ENCODE peak calls at places on chromosome 11, in eight cellular contexts. L is fibroblast of lung, G is cardiac fibroblast, T is SK-N-SH, U is PC-9, M is psoas muscle, O is bronchial epithelial cell, Z is brain microvascular endothelial cell. I is an unnamed sample.

GRCh38 chr11:1832989-1833365 is 1.8 kb upstream of the SYT8 start:
- DNase-seq in G (no peak), T (no peak), O (no peak), U (no peak), Z (no peak), M (peak), L (no peak), I (no peak)

GRCh38 chr11:72786305-72787261 is 7.3 kb downstream of the STARD10 start:
- DNase-seq in T (no peak), M (no peak), O (no peak), G (no peak), L (no peak), U (peak), Z (no peak), I (no peak)

GRCh38 chr11:71171024-71171423 is 81.4 kb downstream of the SHANK2 start:
- DNase-seq in T (no peak), O (no peak), G (no peak), L (no peak), Z (no peak), M (no peak), U (no peak), I (no peak)

GRCh38 chr11:55172734-55173415 is 89.1 kb upstream of the TRIM48 start:
- DNase-seq in G (peak), O (no peak), Z (no peak), M (no peak), L (no peak), U (no peak), T (no peak), I (no peak)

GRCh38 chr11:12291767-12292166 is 85.6 kb upstream of the PARVA start:
- DNase-seq in G (no peak), M (no peak), O (no peak), T (no peak), L (no peak), Z (no peak), U (no peak), I (no peak)

GRCh38 chr11:36156486-36157150 is 132.6 kb downstream of the COMMD9 start:
- DNase-seq in L (no peak), U (no peak), T (no peak), G (peak), Z (no peak), O (peak), M (no peak), I (no peak)

GRCh38 chr11:46293616-46294015 is 16.2 kb downstream of the CREB3L1 start:
- DNase-seq in L (peak), M (no peak), U (no peak), G (peak), O (peak), Z (peak), T (no peak), I (peak)

GRCh38 chr11:12496181-12497025 is 119.0 kb downstream of the PARVA start:
- DNase-seq in T (no peak), O (no peak), G (no peak), L (peak), M (no peak), Z (no peak), U (no peak), I (no peak)

GRCh38 chr11:13061294-13061990 is 52.3 kb downstream of the RASSF10 start:
- DNase-seq in O (no peak), L (no peak), G (peak), M (no peak), U (no peak), Z (no peak), T (no peak), I (no peak)

GRCh38 chr11:11163669-11164377 is 189.2 kb downstream of the CSNK2A3 start:
- DNase-seq in L (no peak), M (no peak), O (no peak), U (no peak), T (no peak), Z (no peak), G (no peak), I (no peak)

GRCh38 chr11:12430912-12431311 is 53.5 kb downstream of the PARVA start:
- DNase-seq in U (peak), Z (peak), T (no peak), L (peak), M (peak), O (peak), G (peak), I (peak)

GRCh38 chr11:34269031-34269430 is 88.8 kb downstream of the ABTB2 start:
- DNase-seq in L (no peak), U (no peak), O (no peak), Z (no peak), M (no peak), T (no peak), G (no peak), I (no peak)

GRCh38 chr11:83115551-83115950 is 41.4 kb upstream of the PCF11 start:
- DNase-seq in M (no peak), L (no peak), U (no peak), T (no peak), Z (peak), G (no peak), O (no peak), I (no peak)

GRCh38 chr11:93577291-93577690 is 34.1 kb upstream of the SMCO4 start:
- DNase-seq in O (peak), U (no peak), L (peak), T (no peak), G (peak), M (no peak), Z (peak), I (peak)

GRCh38 chr11:134578807-134579708 is 167.0 kb upstream of the B3GAT1 start:
- DNase-seq in U (no peak), Z (no peak), T (peak), L (no peak), M (no peak), O (no peak), G (no peak), I (no peak)

GRCh38 chr11:133230446-133230845 is 301.9 kb downstream of the OPCML start:
- DNase-seq in L (no peak), U (no peak), T (no peak), G (no peak), Z (no peak), M (no peak), O (no peak), I (no peak)

GRCh38 chr11:65571940-65572339 is 398 bp upstream of the FAM89B start:
- DNase-seq in O (peak), L (peak), Z (no peak), G (peak), U (peak), M (no peak), T (no peak), I (no peak)

GRCh38 chr11:113952588-113952987 is 22.3 kb upstream of the HTR3A start:
- DNase-seq in T (no peak), G (no peak), M (no peak), Z (no peak), U (no peak), L (no peak), O (no peak), I (no peak)

GRCh38 chr11:46458491-46458890 is 66.9 kb upstream of the CHRM4 start:
- DNase-seq in L (no peak), O (peak), G (no peak), T (no peak), U (no peak), Z (no peak), M (no peak), I (no peak)

DNA sequence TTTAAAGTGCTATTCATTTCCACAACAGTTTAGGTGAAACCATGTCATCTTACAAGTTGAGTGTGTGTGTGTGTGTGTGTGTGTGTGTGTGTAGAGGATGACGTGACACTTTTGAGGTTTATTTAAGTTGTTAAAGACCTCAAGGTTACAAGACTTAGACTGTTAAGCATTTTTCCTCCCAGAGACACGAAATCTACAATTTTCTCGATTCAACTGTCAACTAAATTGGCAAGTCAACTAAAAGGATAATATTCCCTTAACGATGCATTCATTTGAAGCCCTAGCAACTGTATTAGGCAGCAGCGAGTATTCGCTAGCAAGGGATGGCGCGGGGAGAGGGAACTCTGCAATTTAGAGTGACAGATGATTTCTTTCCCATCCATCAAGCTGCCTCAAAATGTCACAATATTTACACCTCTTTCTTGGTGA is 17.6 kb upstream of the BDNF start:
- DNase-seq in M (no peak), U (no peak), T (no peak), L (peak), G (no peak), O (no peak), Z (no peak), I (peak)
- H3K4me3 ChIP-seq in M (peak), U (peak), T (peak), L (peak), G (peak), O (peak), Z (peak), I (peak)

GRCh38 chr11:106986261-106986660 is 32.0 kb downstream of the GUCY1A2 start:
- DNase-seq in U (no peak), L (peak), M (no peak), G (peak), T (no peak), O (peak), Z (peak), I (peak)
- TF ChIP-seq CTCF in U (no peak), L (no peak), M (no peak), G (no peak), T (no peak), O (no peak), Z (no peak), I (no peak)

GRCh38 chr11:94773842-94774241 is 5.7 kb downstream of the AMOTL1 start:
- DNase-seq in L (no peak), O (no peak), Z (no peak), T (no peak), G (no peak), M (no peak), U (no peak), I (no peak)

GRCh38 chr11:94769897-94770296 is 1.7 kb downstream of the AMOTL1 start:
- DNase-seq in L (no peak), T (no peak), O (no peak), G (no peak), M (peak), U (no peak), Z (no peak), I (no peak)

GRCh38 chr11:94771951-94772350 is 3.8 kb downstream of the AMOTL1 start:
- DNase-seq in O (no peak), G (no peak), L (no peak), U (no peak), Z (no peak), T (no peak), M (no peak), I (no peak)

GRCh38 chr11:94770563-94771120 is 2.5 kb downstream of the AMOTL1 start:
- DNase-seq in G (no peak), Z (no peak), T (peak), L (no peak), U (no peak), O (no peak), M (no peak), I (no peak)

GRCh38 chr11:94771390-94771789 is 3.2 kb downstream of the AMOTL1 start:
- DNase-seq in M (no peak), O (no peak), Z (no peak), T (no peak), G (no peak), U (peak), L (no peak), I (no peak)
- H3K4me3 ChIP-seq in M (peak), O (no peak), Z (no peak), T (no peak), G (no peak), U (peak), L (no peak), I (no peak)

GRCh38 chr11:116736763-116737162 is 36.0 kb downstream of the BUD13 start:
- DNase-seq in Z (no peak), M (no peak), U (no peak), G (peak), O (peak), T (no peak), L (no peak), I (no peak)
- TF ChIP-seq CTCF in Z (peak), M (no peak), U (no peak), G (no peak), O (peak), T (no peak), L (no peak), I (peak)

GRCh38 chr11:22342599-22343138 is 4.5 kb downstream of the SLC17A6 start:
- DNase-seq in U (no peak), L (no peak), M (no peak), G (no peak), T (no peak), Z (no peak), O (no peak), I (no peak)
- H3K4me3 ChIP-seq in U (no peak), L (no peak), M (no peak), G (no peak), T (no peak), Z (no peak), O (no peak), I (no peak)

GRCh38 chr11:77776455-77776854 is 44.1 kb downstream of the RSF1 start:
- DNase-seq in G (peak), O (peak), U (no peak), T (no peak), Z (no peak), L (peak), M (no peak), I (no peak)
- TF ChIP-seq CTCF in G (peak), O (peak), U (peak), T (peak), Z (peak), L (peak), M (peak), I (no peak)

I was measured in foreskin fibroblast.